ENCODE peak calls at places on chromosomes 11 and 22, in four cellular contexts. B is stimulated activated CD8-positive, alpha-beta memory T cell treated with anti-CD3 and anti-CD28 coated beads, Interleukin-4, amount 100 ng/mL, for 24 hours; E is activated T-cell treated with anti-CD3 and anti-CD28 coated beads for 1 hour; K is activated naive CD4-positive, alpha-beta T cell treated with anti-CD3 and anti-CD28 coated beads, Interleukin-2, amount 50 U/mL, for 16 hours. V is an unnamed sample.

GRCh38 chr11:49202287-49202976 is 6.0 kb downstream of the FOLH1 start:
- DNase-seq in B (no peak), E (no peak), K (no peak), V (no peak)

GRCh38 chr11:45216031-45216430 is 69.6 kb downstream of the PRDM11 start:
- DNase-seq in B (no peak), E (no peak), K (no peak), V (no peak)

GRCh38 chr22:45318168-45318557 is 8.4 kb downstream of the FAM118A start:
- DNase-seq in B (peak), E (peak), K (peak), V (no peak)

GRCh38 chr22:46843691-46844297 is 81.3 kb downstream of the TBC1D22A start:
- DNase-seq in B (no peak), E (no peak), K (no peak), V (no peak)

GRCh38 chr11:27317751-27318150 is 45.3 kb downstream of the CCDC34 start:
- DNase-seq in B (no peak), E (no peak), K (no peak), V (no peak)

GRCh38 chr11:116500002-116500832 is 272.6 kb downstream of the BUD13 start:
- DNase-seq in B (no peak), E (no peak), K (no peak), V (no peak)

GRCh38 chr22:26464312-26464711 is 19.3 kb downstream of the HPS4 start:
- DNase-seq in B (no peak), E (no peak), K (no peak), V (no peak)

GRCh38 chr11:73969991-73970800 is 12.4 kb downstream of the UCP2 start:
- DNase-seq in B (no peak), E (no peak), K (no peak), V (peak)

GRCh38 chr11:127862406-127862805 is 725.0 kb downstream of the ETS1 start:
- DNase-seq in B (no peak), E (no peak), K (no peak), V (no peak)

GRCh38 chr22:31274017-31274416 is 18.3 kb downstream of the PIK3IP1 start:
- DNase-seq in B (no peak), E (no peak), K (no peak), V (no peak)

GRCh38 chr11:88179141-88179540 is 3.9 kb upstream of the RAB38 start:
- DNase-seq in B (no peak), E (no peak), K (no peak), V (no peak)

GRCh38 chr11:64011371-64011770 is 24.4 kb upstream of the FLRT1 start:
- DNase-seq in B (no peak), E (no peak), K (no peak), V (peak)

GRCh38 chr11:34656062-34656720 is 35.3 kb downstream of the EHF start:
- DNase-seq in B (no peak), E (no peak), K (no peak), V (no peak)

GRCh38 chr22:49350441-49351121 is 477.1 kb downstream of the BRD1 start:
- DNase-seq in B (no peak), E (no peak), K (no peak), V (peak)

V was measured in chondrocyte.